ENCODE peak calls at places on chromosome 15, in ten cellular contexts. I, L, W, U, V, F, H, E, B and A are unnamed samples.

GRCh38 chr15:45205192-45205591 is 17.4 kb upstream of the SHF start:
- DNase-seq in I (peak), L (no peak), W (no peak), U (peak), V (peak), F (peak), H (peak), E (peak), B (no peak), A (peak)

GRCh38 chr15:91879148-91879547 is 25.6 kb downstream of the SLCO3A1 start:
- DNase-seq in I (no peak), L (no peak), W (no peak), U (no peak), V (no peak), F (no peak), H (no peak), E (no peak), B (no peak), A (no peak)

GRCh38 chr15:29032229-29032625 is 146.5 kb downstream of the APBA2 start:
- DNase-seq in I (no peak), L (no peak), W (no peak), U (no peak), V (no peak), F (no peak), H (no peak), E (no peak), B (no peak), A (no peak)

GRCh38 chr15:42456971-42457370 is 34.0 kb downstream of the ZNF106 start:
- DNase-seq in I (no peak), L (no peak), W (no peak), U (no peak), V (no peak), F (peak), H (no peak), E (peak), B (no peak), A (no peak)

GRCh38 chr15:69568621-69569020 is 116.0 kb downstream of the RPLP1 start:
- DNase-seq in I (peak), L (no peak), W (no peak), U (peak), V (no peak), F (peak), H (no peak), E (peak), B (no peak), A (no peak)

GRCh38 chr15:66848666-66849392 is 146.8 kb downstream of the SMAD6 start:
- DNase-seq in I (no peak), L (no peak), W (no peak), U (no peak), V (peak), F (no peak), H (no peak), E (no peak), B (no peak), A (no peak)

GRCh38 chr15:96353378-96353930 is 23.0 kb downstream of the NR2F2 start:
- DNase-seq in I (no peak), L (no peak), W (no peak), U (no peak), V (no peak), F (no peak), H (no peak), E (no peak), B (no peak), A (no peak)

GRCh38 chr15:34821907-34822306 is 26.6 kb upstream of the ACTC1 start:
- DNase-seq in I (no peak), L (no peak), W (no peak), U (no peak), V (no peak), F (no peak), H (no peak), E (no peak), B (no peak), A (no peak)

GRCh38 chr15:99070268-99070667 is 34.6 kb upstream of the SYNM start:
- DNase-seq in I (no peak), L (no peak), W (no peak), U (no peak), V (no peak), F (no peak), H (no peak), E (no peak), B (no peak), A (no peak)

GRCh38 chr15:45458746-45459403 is 63.7 kb downstream of the SLC30A4 start:
- DNase-seq in I (no peak), L (no peak), W (no peak), U (peak), V (peak), F (no peak), H (peak), E (peak), B (no peak), A (peak)

GRCh38 chr15:92541197-92542190 is 114.1 kb downstream of the FAM174B start:
- DNase-seq in I (no peak), L (no peak), W (no peak), U (peak), V (no peak), F (no peak), H (no peak), E (peak), B (no peak), A (no peak)

GRCh38 chr15:59266015-59266414 is 59.4 kb downstream of the LDHAL6B start:
- DNase-seq in I (no peak), L (no peak), W (no peak), U (peak), V (no peak), F (no peak), H (no peak), E (no peak), B (no peak), A (no peak)

GRCh38 chr15:44537728-44538240 is 837 bp downstream of the EIF3J start:
- DNase-seq in I (no peak), L (no peak), W (no peak), U (peak), V (no peak), F (no peak), H (peak), E (peak), B (no peak), A (no peak)

GRCh38 chr15:101489633-101490407 is at the start of gene PCSK6:
- DNase-seq in I (no peak), L (no peak), W (peak), U (peak), V (no peak), F (no peak), H (no peak), E (no peak), B (no peak), A (no peak)

GRCh38 chr15:74752486-74753395 is 4.1 kb downstream of the CYP1A2 start:
- DNase-seq in I (peak), L (no peak), W (no peak), U (peak), V (no peak), F (peak), H (no peak), E (peak), B (peak), A (no peak)

GRCh38 chr15:64356443-64357040 is 569 bp upstream of the CSNK1G1 start:
- DNase-seq in I (peak), L (no peak), W (no peak), U (no peak), V (no peak), F (peak), H (no peak), E (peak), B (peak), A (peak)

GRCh38 chr15:70266412-70267089 is 168.8 kb upstream of the TLE3 start:
- DNase-seq in I (no peak), L (no peak), W (peak), U (peak), V (no peak), F (no peak), H (no peak), E (peak), B (no peak), A (no peak)

GRCh38 chr15:100759116-100759515 is 120.5 kb upstream of the ALDH1A3 start:
- DNase-seq in I (peak), L (no peak), W (no peak), U (no peak), V (no peak), F (peak), H (no peak), E (peak), B (no peak), A (no peak)

GRCh38 chr15:94327356-94327936 is 96.1 kb downstream of the MCTP2 start:
- DNase-seq in I (no peak), L (no peak), W (no peak), U (peak), V (no peak), F (peak), H (peak), E (peak), B (no peak), A (peak)
- TF ChIP-seq CTCF in I (peak), L (peak), W (peak), U (peak), V (peak), F (peak), H (peak), E (peak), B (peak), A (peak)

GRCh38 chr15:50358805-50359204 is 3.8 kb upstream of the GABPB1 start:
- DNase-seq in I (no peak), L (no peak), W (no peak), U (peak), V (no peak), F (peak), H (peak), E (peak), B (no peak), A (peak)
- TF ChIP-seq CTCF in I (peak), L (peak), W (no peak), U (peak), V (peak), F (peak), H (peak), E (peak), B (peak), A (peak)

GRCh38 chr15:56871867-56872266 is 46.6 kb upstream of the TCF12 start:
- DNase-seq in I (no peak), L (no peak), W (no peak), U (no peak), V (no peak), F (no peak), H (no peak), E (no peak), B (no peak), A (no peak)

GRCh38 chr15:56869573-56869972 is 48.9 kb upstream of the TCF12 start:
- DNase-seq in I (no peak), L (no peak), W (no peak), U (peak), V (no peak), F (no peak), H (peak), E (peak), B (no peak), A (no peak)

GRCh38 chr15:56868251-56868650 is 50.2 kb upstream of the TCF12 start:
- DNase-seq in I (no peak), L (no peak), W (no peak), U (no peak), V (no peak), F (no peak), H (no peak), E (no peak), B (no peak), A (no peak)

GRCh38 chr15:56871180-56871579 is 47.3 kb upstream of the TCF12 start:
- DNase-seq in I (peak), L (no peak), W (no peak), U (peak), V (no peak), F (peak), H (no peak), E (peak), B (peak), A (no peak)

DNA sequence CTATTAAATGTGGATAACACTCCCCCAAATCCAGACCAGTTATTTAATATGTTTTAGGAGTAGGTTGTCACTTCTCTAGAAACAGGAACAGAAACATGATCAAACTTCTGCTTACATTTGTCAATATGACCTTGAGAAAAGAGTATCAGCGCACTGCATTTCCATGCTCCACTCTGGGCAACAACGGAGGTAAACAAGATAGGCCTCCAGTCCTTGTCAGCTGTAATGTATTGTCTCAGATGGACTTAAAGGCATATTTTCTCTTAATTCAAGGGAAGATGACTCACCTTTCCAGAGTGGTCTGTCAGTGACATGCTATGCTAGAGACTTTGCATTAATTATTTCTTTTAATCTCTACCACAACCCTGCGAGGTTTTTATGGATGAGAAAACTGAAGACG is 51.6 kb upstream of the TCF12 start:
- DNase-seq in I (no peak), L (no peak), W (no peak), U (no peak), V (no peak), F (no peak), H (no peak), E (no peak), B (no peak), A (no peak)
- TF ChIP-seq CTCF in I (no peak), L (no peak), W (no peak), U (no peak), V (no peak), F (no peak), H (no peak), E (no peak), B (no peak), A (no peak)

DNA sequence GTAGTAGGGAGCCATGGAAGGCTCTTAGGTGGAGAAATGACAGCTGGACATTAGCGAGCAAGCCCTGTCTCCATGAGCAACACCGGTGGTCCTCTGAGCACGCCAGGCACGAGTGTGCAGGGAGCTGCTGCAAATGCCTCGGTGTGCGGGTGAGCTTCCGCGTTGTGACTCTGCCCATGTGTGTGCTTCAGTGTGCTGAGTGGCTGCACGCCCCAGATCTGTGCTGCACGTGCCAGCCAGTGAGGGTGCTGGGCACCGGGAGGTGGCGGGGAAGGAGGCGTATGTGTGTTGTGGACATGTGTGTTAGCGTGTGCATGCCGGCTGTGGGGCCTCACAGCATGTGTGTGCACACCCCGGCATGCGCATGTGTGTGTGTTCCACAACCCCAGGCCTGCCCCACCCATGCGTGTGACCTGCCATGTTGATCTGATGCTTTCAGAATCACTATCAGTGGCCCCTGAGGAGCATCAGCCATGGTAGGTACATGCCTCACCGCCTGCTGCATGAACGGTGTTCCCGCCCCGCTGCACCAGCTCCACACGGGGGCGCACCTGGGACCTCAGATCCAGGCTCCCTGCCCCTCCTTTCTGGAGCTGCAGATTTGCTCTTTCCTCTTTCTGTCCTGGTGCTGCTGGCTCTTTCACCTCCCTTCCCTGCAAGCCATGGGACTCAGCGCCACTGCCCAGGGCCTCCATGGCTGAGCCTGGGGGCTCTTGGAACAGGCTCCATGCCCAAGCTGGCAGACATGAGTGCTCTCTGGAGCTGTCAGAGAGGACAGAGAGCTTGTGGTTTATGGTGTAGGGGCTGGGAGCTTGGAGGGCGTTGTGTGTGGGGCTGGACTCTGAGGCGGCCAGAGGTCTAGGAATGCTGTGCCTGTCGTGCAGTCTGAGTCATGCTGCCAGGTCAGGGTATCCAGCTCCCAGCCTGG is 169.4 kb downstream of the TBC1D2B start:
- DNase-seq in I (no peak), L (no peak), W (peak), U (peak), V (no peak), F (no peak), H (peak), E (peak), B (peak), A (peak)
- TF ChIP-seq CTCF in I (peak), L (peak), W (peak), U (peak), V (no peak), F (peak), H (peak), E (peak), B (peak), A (peak)

DNA sequence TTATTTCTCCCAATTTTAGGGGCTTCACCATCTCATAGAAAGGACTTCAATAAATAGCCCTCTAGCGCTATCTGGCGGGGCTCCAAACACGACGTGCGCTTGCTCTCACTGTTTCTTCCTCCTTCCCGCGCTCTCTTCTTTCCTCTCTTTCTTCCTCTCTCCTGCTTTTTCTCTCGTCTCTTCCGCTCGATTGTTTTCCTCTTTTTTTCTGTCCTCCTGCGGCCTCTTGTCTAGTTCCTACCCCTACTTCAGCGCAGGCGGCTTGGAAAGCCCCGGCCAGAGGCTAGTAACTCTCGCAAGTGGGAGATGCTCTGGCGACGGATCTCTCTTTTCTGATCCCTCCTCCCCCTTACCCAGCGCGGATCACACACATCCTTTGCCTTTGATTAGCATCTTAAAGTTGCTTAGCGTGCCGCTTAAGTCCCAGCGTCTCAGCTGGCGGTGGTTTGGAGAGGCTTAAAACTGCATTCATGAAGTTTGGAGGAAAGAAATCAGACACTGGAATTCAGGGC is 6.2 kb upstream of the MEIS2 start:
- DNase-seq in I (no peak), L (no peak), W (no peak), U (no peak), V (peak), F (no peak), H (peak), E (no peak), B (no peak), A (no peak)
- TF ChIP-seq CTCF in I (peak), L (no peak), W (no peak), U (no peak), V (no peak), F (no peak), H (peak), E (no peak), B (peak), A (peak)

GRCh38 chr15:48570838-48571237 is 74.7 kb downstream of the FBN1 start:
- DNase-seq in I (no peak), L (no peak), W (no peak), U (no peak), V (no peak), F (no peak), H (no peak), E (no peak), B (no peak), A (no peak)

GRCh38 chr15:48571510-48571909 is 74.0 kb downstream of the FBN1 start:
- DNase-seq in I (no peak), L (no peak), W (no peak), U (no peak), V (no peak), F (no peak), H (no peak), E (no peak), B (no peak), A (no peak)

GRCh38 chr15:48573780-48574179 is 71.7 kb downstream of the FBN1 start:
- DNase-seq in I (no peak), L (no peak), W (no peak), U (no peak), V (no peak), F (no peak), H (no peak), E (no peak), B (no peak), A (no peak)

GRCh38 chr15:48574187-48574586 is 71.3 kb downstream of the FBN1 start:
- DNase-seq in I (no peak), L (no peak), W (no peak), U (no peak), V (no peak), F (no peak), H (no peak), E (no peak), B (no peak), A (no peak)

GRCh38 chr15:48572823-48573222 is 72.7 kb downstream of the FBN1 start:
- DNase-seq in I (no peak), L (no peak), W (no peak), U (no peak), V (no peak), F (no peak), H (no peak), E (no peak), B (no peak), A (no peak)
- TF ChIP-seq CTCF in I (no peak), L (no peak), W (no peak), U (no peak), V (no peak), F (no peak), H (no peak), E (no peak), B (no peak), A (no peak)

GRCh38 chr15:47027322-47027946 is 689.9 kb upstream of the SEMA6D start:
- DNase-seq in I (no peak), L (no peak), W (peak), U (no peak), V (no peak), F (no peak), H (peak), E (no peak), B (no peak), A (no peak)
- TF ChIP-seq CTCF in I (no peak), L (no peak), W (no peak), U (peak), V (no peak), F (no peak), H (peak), E (no peak), B (no peak), A (no peak)

GRCh38 chr15:38724827-38725226 is 160.2 kb upstream of the RASGRP1 start:
- DNase-seq in I (no peak), L (no peak), W (no peak), U (no peak), V (no peak), F (no peak), H (no peak), E (no peak), B (no peak), A (no peak)
- TF ChIP-seq CTCF in I (no peak), L (no peak), W (no peak), U (no peak), V (no peak), F (no peak), H (no peak), E (no peak), B (no peak), A (no peak)